ENCODE peak calls at places on chromosomes 1 and 21, in six cellular contexts. One of them, this sample, is unnamed.

GRCh38 chr1:15703562-15703961 is 19.4 kb downstream of the PLEKHM2 start:
- DNase-seq in HCT116: no peak
- DNase-seq in astrocyte: peak; percentile 94
- DNase-seq in substantia nigra: peak; percentile 61
- DNase-seq in uterus: peak; percentile 86
- DNase-seq in effector memory CD4-positive, alpha-beta T cell: no peak
- DNase-seq in this sample: peak; percentile 79

GRCh38 chr1:79469121-79469520 is 462.6 kb upstream of the ADGRL4 start:
- DNase-seq in HCT116: no peak
- DNase-seq in effector memory CD4-positive, alpha-beta T cell: no peak
- DNase-seq in substantia nigra: no peak
- DNase-seq in uterus: no peak
- DNase-seq in astrocyte: no peak
- DNase-seq in this sample: no peak

GRCh38 chr1:164685656-164686055 is 126.7 kb downstream of the PBX1 start:
- DNase-seq in uterus: no peak
- DNase-seq in substantia nigra: no peak
- DNase-seq in astrocyte: no peak
- DNase-seq in effector memory CD4-positive, alpha-beta T cell: no peak
- DNase-seq in HCT116: no peak
- DNase-seq in this sample: no peak

GRCh38 chr1:51955797-51956527 is 34.5 kb downstream of the RAB3B start:
- DNase-seq in astrocyte: no peak
- DNase-seq in HCT116: no peak
- DNase-seq in uterus: no peak
- DNase-seq in substantia nigra: no peak
- DNase-seq in effector memory CD4-positive, alpha-beta T cell: no peak
- DNase-seq in this sample: no peak

GRCh38 chr1:246782120-246782900 is 58.1 kb downstream of the SCCPDH start:
- DNase-seq in astrocyte: peak; percentile 79
- DNase-seq in uterus: no peak
- DNase-seq in substantia nigra: no peak
- DNase-seq in HCT116: no peak
- DNase-seq in effector memory CD4-positive, alpha-beta T cell: no peak
- DNase-seq in this sample: peak; percentile 59

GRCh38 chr1:220281159-220281574 is 8.9 kb upstream of the RAB3GAP2 start:
- DNase-seq in HCT116: peak; percentile 24
- DNase-seq in uterus: no peak
- DNase-seq in astrocyte: peak; percentile 14
- DNase-seq in effector memory CD4-positive, alpha-beta T cell: no peak
- DNase-seq in substantia nigra: no peak
- DNase-seq in this sample: peak; percentile 32

GRCh38 chr1:44676484-44677200 is 2.1 kb downstream of the ARMH1 start:
- DNase-seq in substantia nigra: no peak
- DNase-seq in astrocyte: peak; percentile 37
- DNase-seq in effector memory CD4-positive, alpha-beta T cell: no peak
- DNase-seq in uterus: no peak
- DNase-seq in HCT116: no peak
- DNase-seq in this sample: no peak

GRCh38 chr21:36994501-36995189 is 11.9 kb upstream of the RIPPLY3 start:
- DNase-seq in substantia nigra: no peak
- DNase-seq in effector memory CD4-positive, alpha-beta T cell: no peak
- DNase-seq in HCT116: no peak
- DNase-seq in astrocyte: peak; percentile 15
- DNase-seq in uterus: no peak
- DNase-seq in this sample: no peak

GRCh38 chr1:163197022-163197421 is 5.7 kb downstream of the RGS5 start:
- DNase-seq in HCT116: no peak
- DNase-seq in uterus: no peak
- DNase-seq in effector memory CD4-positive, alpha-beta T cell: no peak
- DNase-seq in astrocyte: no peak
- DNase-seq in substantia nigra: no peak
- DNase-seq in this sample: no peak

GRCh38 chr21:45294509-45295291 is 7.0 kb upstream of the POFUT2 start:
- DNase-seq in uterus: peak; percentile 93
- DNase-seq in substantia nigra: no peak
- DNase-seq in astrocyte: peak; percentile 99
- DNase-seq in HCT116: no peak
- DNase-seq in effector memory CD4-positive, alpha-beta T cell: no peak
- DNase-seq in this sample: no peak

GRCh38 chr1:6466023-6466422 is at the start of gene TNFRSF25:
- DNase-seq in astrocyte: no peak
- DNase-seq in substantia nigra: no peak
- DNase-seq in HCT116: no peak
- DNase-seq in effector memory CD4-positive, alpha-beta T cell: peak; percentile 66
- DNase-seq in uterus: no peak
- DNase-seq in this sample: no peak

GRCh38 chr1:235079443-235079967 is 49.1 kb downstream of the TOMM20 start:
- DNase-seq in HCT116: peak; percentile 92
- DNase-seq in substantia nigra: no peak
- DNase-seq in uterus: no peak
- DNase-seq in astrocyte: peak; percentile 74
- DNase-seq in effector memory CD4-positive, alpha-beta T cell: no peak
- DNase-seq in this sample: peak; percentile 99

GRCh38 chr1:86696522-86696921 is 7.9 kb upstream of the SH3GLB1 start:
- DNase-seq in HCT116: no peak
- DNase-seq in uterus: no peak
- DNase-seq in substantia nigra: no peak
- DNase-seq in astrocyte: peak; percentile 31
- DNase-seq in effector memory CD4-positive, alpha-beta T cell: no peak
- DNase-seq in this sample: peak; percentile 10

GRCh38 chr1:228034954-228035837 is 28.4 kb downstream of the WNT3A start:
- DNase-seq in substantia nigra: no peak
- DNase-seq in HCT116: no peak
- DNase-seq in astrocyte: no peak
- DNase-seq in uterus: no peak
- DNase-seq in effector memory CD4-positive, alpha-beta T cell: no peak
- DNase-seq in this sample: no peak

GRCh38 chr1:203186446-203187305 is at the start of gene CHI3L1:
- DNase-seq in HCT116: no peak
- DNase-seq in substantia nigra: peak; percentile 54
- DNase-seq in astrocyte: no peak
- DNase-seq in uterus: peak; percentile 60
- DNase-seq in effector memory CD4-positive, alpha-beta T cell: no peak
- DNase-seq in this sample: peak; percentile 32
- H3K27ac ChIP-seq in HCT116: no peak within 1 kb of the TSS
- H3K27ac ChIP-seq in substantia nigra: peak within 1 kb of the TSS; percentile 36
- H3K27ac ChIP-seq in astrocyte: no peak within 1 kb of the TSS
- H3K27ac ChIP-seq in uterus: peak within 1 kb of the TSS; percentile 77
- H3K27ac ChIP-seq in effector memory CD4-positive, alpha-beta T cell: no peak within 1 kb of the TSS
- H3K27ac ChIP-seq in this sample: no peak within 1 kb of the TSS

DNA sequence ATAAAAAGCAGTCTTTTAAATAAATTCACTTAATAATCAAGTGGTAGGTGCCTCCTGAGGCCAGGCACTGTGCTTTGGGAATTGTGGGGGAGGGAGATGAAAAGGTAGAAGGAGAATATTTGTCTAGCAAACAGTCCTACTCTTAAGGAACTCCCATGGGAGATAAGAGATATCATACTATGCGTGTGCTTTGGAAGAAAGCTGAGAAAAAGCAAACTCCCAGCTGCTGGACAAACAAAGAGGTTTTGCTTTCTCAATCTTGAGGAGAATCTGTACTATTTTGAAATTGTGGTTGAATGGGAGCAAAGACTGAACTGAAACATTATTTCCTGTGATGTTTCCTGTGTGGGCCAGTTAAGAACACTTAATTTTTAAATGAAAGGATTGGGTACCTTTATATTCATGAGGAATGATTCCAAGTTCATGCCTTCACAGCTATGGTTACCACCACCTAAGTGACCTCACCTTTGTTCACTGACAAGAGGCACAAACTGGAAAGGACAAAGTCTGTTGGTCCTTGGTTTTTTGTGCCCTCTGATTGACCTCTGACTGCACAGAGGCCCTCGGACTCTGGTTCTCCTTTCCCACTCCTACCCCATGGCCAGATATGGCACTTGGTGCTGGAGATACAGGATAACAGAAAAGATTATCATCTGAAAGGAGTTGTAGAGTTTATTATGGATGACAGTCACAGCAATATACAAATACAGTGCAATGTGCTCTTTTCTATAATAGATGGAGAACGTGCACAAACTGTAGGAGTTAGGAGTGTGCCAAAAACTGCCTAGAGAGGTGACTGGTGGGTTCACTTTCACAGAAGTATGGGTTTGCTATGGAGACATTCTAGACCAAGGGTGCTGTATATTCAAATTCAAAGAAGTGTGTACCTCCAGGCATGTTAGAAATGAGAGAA is 1.6 kb downstream of the CD53 start:
- DNase-seq in effector memory CD4-positive, alpha-beta T cell: no peak
- DNase-seq in astrocyte: no peak
- DNase-seq in HCT116: no peak
- DNase-seq in substantia nigra: no peak
- DNase-seq in uterus: no peak
- DNase-seq in this sample: no peak
- H3K27ac ChIP-seq in effector memory CD4-positive, alpha-beta T cell: peak overlapping the region; percentile 94
- H3K27ac ChIP-seq in astrocyte: no peak overlapping the region
- H3K27ac ChIP-seq in HCT116: no peak overlapping the region
- H3K27ac ChIP-seq in substantia nigra: no peak overlapping the region
- H3K27ac ChIP-seq in uterus: no peak overlapping the region
- H3K27ac ChIP-seq in this sample: no peak overlapping the region

DNA sequence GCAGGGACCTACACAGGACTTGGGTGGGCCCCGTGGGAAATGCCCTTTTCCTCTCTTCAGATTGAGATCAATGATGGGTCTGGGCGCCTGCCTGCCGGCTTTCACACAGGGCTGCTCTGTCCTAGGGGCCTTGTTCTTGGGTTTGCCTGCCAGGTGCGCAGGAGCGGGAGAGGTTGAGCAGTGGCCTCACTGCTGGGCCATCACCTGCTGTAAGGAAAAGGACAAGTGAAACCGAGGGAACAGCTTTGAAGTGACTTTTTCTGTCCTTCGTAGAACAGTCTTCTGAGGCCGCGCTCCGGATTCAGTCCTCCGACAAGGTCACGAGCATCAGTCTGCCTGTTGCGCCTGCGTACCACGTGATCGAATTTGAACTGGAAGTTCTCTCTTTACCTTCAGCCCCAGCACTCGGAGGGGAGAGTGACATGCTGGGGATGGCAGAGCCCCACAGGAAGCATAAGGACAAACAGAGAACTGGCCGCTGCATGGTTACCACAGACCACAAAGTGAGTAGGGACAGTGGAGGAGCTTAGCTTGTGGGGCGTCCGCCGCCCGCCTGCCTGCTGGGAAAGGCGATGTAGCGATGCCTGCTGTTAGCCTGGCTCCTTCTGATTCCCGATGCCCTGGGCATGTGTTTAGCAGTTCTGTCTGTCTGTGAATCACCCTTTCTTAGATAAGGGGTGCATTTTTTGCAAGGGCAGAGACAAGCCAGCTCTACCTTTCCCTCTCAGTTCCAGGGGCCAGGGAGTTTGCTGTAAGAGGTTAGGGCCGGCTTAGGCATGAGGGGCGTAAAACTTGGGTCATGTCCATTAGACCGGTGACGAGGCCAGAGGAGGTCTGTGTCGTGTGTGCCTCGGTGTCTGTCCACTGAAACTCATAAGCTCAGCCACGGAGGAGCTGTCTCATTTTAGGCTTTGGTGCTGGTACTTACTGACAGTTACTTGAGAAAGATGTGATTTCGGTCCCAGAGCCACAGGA is 19.5 kb upstream of the PWP2 start:
- DNase-seq in uterus: no peak
- DNase-seq in HCT116: no peak
- DNase-seq in effector memory CD4-positive, alpha-beta T cell: no peak
- DNase-seq in substantia nigra: no peak
- DNase-seq in astrocyte: no peak
- DNase-seq in this sample: no peak
- H3K27ac ChIP-seq in uterus: no peak overlapping the region
- H3K27ac ChIP-seq in HCT116: no peak overlapping the region
- H3K27ac ChIP-seq in effector memory CD4-positive, alpha-beta T cell: peak overlapping the region; percentile 53
- H3K27ac ChIP-seq in substantia nigra: peak overlapping the region; percentile 98
- H3K27ac ChIP-seq in astrocyte: no peak overlapping the region
- H3K27ac ChIP-seq in this sample: no peak overlapping the region

DNA sequence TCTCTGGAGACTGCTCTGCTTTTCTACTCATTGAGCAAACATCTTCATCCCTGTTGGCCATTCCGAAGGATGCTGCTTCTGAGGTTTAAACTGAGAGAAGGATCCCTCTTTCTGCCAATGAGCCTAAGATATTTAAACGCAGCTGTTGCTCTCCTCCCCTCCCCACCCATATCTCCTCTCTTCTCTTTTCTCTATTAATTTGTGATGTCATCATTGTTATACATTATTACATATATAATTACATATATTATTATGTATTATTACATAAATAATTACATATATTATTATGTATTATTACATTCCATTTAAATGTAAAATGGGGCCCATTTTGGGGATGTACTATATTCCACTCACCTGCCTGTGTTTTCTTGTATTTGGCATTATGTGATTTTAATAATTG is 82.7 kb upstream of the JUN start:
- DNase-seq in HCT116: no peak
- DNase-seq in effector memory CD4-positive, alpha-beta T cell: no peak
- DNase-seq in uterus: no peak
- DNase-seq in substantia nigra: no peak
- DNase-seq in astrocyte: no peak
- DNase-seq in this sample: no peak
- H3K27ac ChIP-seq in HCT116: no peak overlapping the region
- H3K27ac ChIP-seq in effector memory CD4-positive, alpha-beta T cell: no peak overlapping the region
- H3K27ac ChIP-seq in uterus: no peak overlapping the region
- H3K27ac ChIP-seq in substantia nigra: no peak overlapping the region
- H3K27ac ChIP-seq in astrocyte: no peak overlapping the region
- H3K27ac ChIP-seq in this sample: no peak overlapping the region

This sample was measured in mammary epithelial cell.